ENCODE peak calls at places on chromosomes 12 and 14, in nine cellular contexts. D is astrocyte of the cerebellum; R is astrocyte of the spinal cord; Y is AG04449; B is activated CD8-positive, alpha-beta T cell treated with anti-CD3 and anti-CD28 coated beads for 36 hours; J is cardiac fibroblast; W is prostate gland; P is GM12865; Z is endodermal cell. N is an unnamed sample.

GRCh38 chr12:14326699-14327098 is 38.8 kb upstream of the ATF7IP start:
- DNase-seq in D (no peak), R (peak; percentile 1), Y (no peak), B (no peak), J (no peak), W (no peak), P (no peak), Z (no peak), N (no peak)

GRCh38 chr12:100661300-100661951 is 87.9 kb downstream of the GAS2L3 start:
- DNase-seq in D (no peak), R (peak; percentile 36), Y (peak; percentile 16), B (no peak), J (peak; percentile 62), W (no peak), P (peak; percentile 18), Z (peak; percentile 75), N (peak; percentile 12)

GRCh38 chr12:27335364-27336145 is 2.9 kb downstream of the BMAL2 start:
- DNase-seq in D (no peak), R (no peak), Y (no peak), B (no peak), J (no peak), W (no peak), P (peak; percentile 24), Z (no peak), N (no peak)

GRCh38 chr14:81165188-81165587 is 55.6 kb downstream of the GTF2A1 start:
- DNase-seq in D (no peak), R (no peak), Y (no peak), B (no peak), J (no peak), W (no peak), P (no peak), Z (no peak), N (no peak)

GRCh38 chr14:77071938-77072388 is 26.1 kb upstream of the CIPC start:
- DNase-seq in D (no peak), R (no peak), Y (no peak), B (no peak), J (peak; percentile 38), W (no peak), P (no peak), Z (peak; percentile 63), N (no peak)

GRCh38 chr12:78179346-78179745 is 348.7 kb downstream of the NAV3 start:
- DNase-seq in D (no peak), R (no peak), Y (no peak), B (no peak), J (no peak), W (no peak), P (no peak), Z (no peak), N (no peak)

GRCh38 chr12:110992909-110993308 is 72.5 kb upstream of the MYL2 start:
- DNase-seq in D (no peak), R (no peak), Y (no peak), B (no peak), J (no peak), W (no peak), P (no peak), Z (no peak), N (no peak)

GRCh38 chr12:11719678-11720099 is 70.2 kb downstream of the ETV6 start:
- DNase-seq in D (peak; percentile 83), R (peak; percentile 94), Y (peak; percentile 85), B (peak; percentile 67), J (peak; percentile 93), W (no peak), P (no peak), Z (peak; percentile 84), N (no peak)

GRCh38 chr12:124917841-124918621 is 3.6 kb upstream of the UBC start:
- DNase-seq in D (no peak), R (no peak), Y (no peak), B (no peak), J (peak; percentile 50), W (peak; percentile 66), P (no peak), Z (peak; percentile 67), N (no peak)

GRCh38 chr12:14716848-14717444 is 20.5 kb upstream of the GUCY2C start:
- DNase-seq in D (peak; percentile 4), R (peak; percentile 37), Y (no peak), B (peak; percentile 69), J (peak; percentile 65), W (peak; percentile 13), P (peak; percentile 80), Z (peak; percentile 91), N (peak; percentile 53)

GRCh38 chr12:124852329-124852831 is 11.3 kb downstream of the SCARB1 start:
- DNase-seq in D (no peak), R (no peak), Y (no peak), B (no peak), J (peak; percentile 45), W (no peak), P (no peak), Z (no peak), N (no peak)

GRCh38 chr12:43551971-43552559 is at the start of gene ADAMTS20:
- DNase-seq in D (no peak), R (peak; percentile 16), Y (no peak), B (no peak), J (no peak), W (no peak), P (no peak), Z (peak; percentile 98), N (no peak)

GRCh38 chr14:63212776-63213500 is 8.7 kb downstream of the RHOJ start:
- DNase-seq in D (no peak), R (no peak), Y (no peak), B (no peak), J (no peak), W (no peak), P (no peak), Z (no peak), N (no peak)

GRCh38 chr14:63210812-63211211 is 6.6 kb downstream of the RHOJ start:
- DNase-seq in D (no peak), R (no peak), Y (no peak), B (no peak), J (no peak), W (no peak), P (no peak), Z (no peak), N (no peak)

GRCh38 chr14:63214417-63215196 is 10.4 kb downstream of the RHOJ start:
- DNase-seq in D (no peak), R (no peak), Y (no peak), B (no peak), J (peak; percentile 23), W (no peak), P (no peak), Z (no peak), N (no peak)

GRCh38 chr14:63209160-63209559 is 4.9 kb downstream of the RHOJ start:
- DNase-seq in D (no peak), R (no peak), Y (no peak), B (no peak), J (no peak), W (no peak), P (no peak), Z (no peak), N (no peak)

GRCh38 chr14:63212209-63212608 is 8.0 kb downstream of the RHOJ start:
- DNase-seq in D (no peak), R (no peak), Y (no peak), B (no peak), J (no peak), W (no peak), P (no peak), Z (no peak), N (no peak)
- TF ChIP-seq CTCF in D (peak; percentile 28), R (no peak), Y (no peak), B (no peak), J (no peak), W (no peak), P (no peak), Z (peak; percentile 71), N (no peak)

GRCh38 chr14:29126865-29127264 is 360.3 kb downstream of the FOXG1 start:
- DNase-seq in D (no peak), R (no peak), Y (no peak), B (no peak), J (no peak), W (no peak), P (peak; percentile 3), Z (no peak), N (no peak)
- TF ChIP-seq CTCF in D (no peak), R (no peak), Y (no peak), B (no peak), J (no peak), W (no peak), P (no peak), Z (no peak), N (no peak)

GRCh38 chr14:95198320-95198719 is 41.0 kb upstream of the DICER1 start:
- DNase-seq in D (no peak), R (no peak), Y (no peak), B (no peak), J (no peak), W (no peak), P (no peak), Z (peak; percentile 33), N (no peak)

GRCh38 chr14:95197498-95198010 is 40.2 kb upstream of the DICER1 start:
- DNase-seq in D (no peak), R (no peak), Y (no peak), B (no peak), J (no peak), W (peak; percentile 67), P (no peak), Z (peak; percentile 63), N (no peak)

GRCh38 chr14:95196826-95197497 is 39.6 kb upstream of the DICER1 start:
- DNase-seq in D (no peak), R (no peak), Y (no peak), B (no peak), J (no peak), W (no peak), P (no peak), Z (no peak), N (no peak)

GRCh38 chr14:95195031-95195430 is 37.7 kb upstream of the DICER1 start:
- DNase-seq in D (no peak), R (no peak), Y (no peak), B (no peak), J (no peak), W (no peak), P (no peak), Z (peak; percentile 26), N (no peak)

DNA sequence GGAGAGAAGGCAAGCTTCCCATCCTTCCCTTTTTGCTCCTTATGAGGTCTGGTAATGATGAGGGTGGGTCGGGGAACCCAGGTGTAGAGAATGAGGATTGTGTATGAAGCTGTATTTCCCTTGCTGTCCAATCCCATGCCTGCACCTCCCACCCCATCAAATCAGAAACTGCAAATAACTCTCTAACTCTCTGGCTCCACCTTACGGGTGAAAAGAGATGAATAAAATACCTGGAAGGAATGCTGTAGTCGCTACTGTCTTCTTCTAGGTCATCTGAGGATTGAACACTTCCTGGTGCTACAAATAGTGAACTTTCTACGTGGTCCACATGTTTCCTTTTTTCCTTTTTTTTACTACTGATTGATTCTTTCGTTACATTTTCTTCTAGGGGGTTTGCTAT is 38.9 kb upstream of the DICER1 start:
- DNase-seq in D (no peak), R (no peak), Y (no peak), B (peak; percentile 6), J (no peak), W (no peak), P (peak; percentile 43), Z (peak; percentile 42), N (peak; percentile 61)
- TF ChIP-seq CTCF in D (no peak), R (peak; percentile 12), Y (no peak), B (peak; percentile 43), J (no peak), W (no peak), P (peak; percentile 42), Z (peak; percentile 64), N (peak; percentile 26)

DNA sequence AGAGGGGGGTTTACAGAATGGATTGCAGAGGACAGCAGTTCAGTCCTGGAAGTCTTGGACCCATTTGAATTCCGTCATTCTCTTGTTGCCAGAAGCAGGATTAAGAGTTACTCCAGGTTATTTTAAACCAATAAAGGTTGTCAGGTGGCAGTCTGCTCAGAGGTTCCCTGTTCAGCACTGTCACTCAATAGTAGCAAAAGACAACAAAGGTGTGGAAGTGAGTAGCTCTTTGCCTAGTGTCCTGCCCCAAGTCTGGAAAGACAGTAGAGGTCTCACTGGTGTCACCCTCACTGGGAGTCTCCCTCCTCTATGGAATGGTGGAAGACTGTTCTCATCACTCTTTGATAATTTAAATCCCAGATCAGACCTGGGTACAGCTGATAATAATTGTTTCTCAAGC is 73.4 kb upstream of the PLEKHG3 start:
- DNase-seq in D (no peak), R (no peak), Y (no peak), B (no peak), J (no peak), W (no peak), P (no peak), Z (peak; percentile 15), N (no peak)
- TF ChIP-seq CTCF in D (no peak), R (no peak), Y (no peak), B (no peak), J (no peak), W (no peak), P (no peak), Z (no peak), N (no peak)